ENCODE peak calls at places on chromosomes 6 and 20, in eight cellular contexts. K is ovary, B is uterus, R is colonic mucosa, O is IMR-90, V is SK-N-SH, Y is heart right ventricle, C is HepG2. D is an unnamed sample. For H3K4me1, the result is how much of the 10 kb centered on the place peaks cover.

GRCh38 chr6:22569281-22570184 is at the start of gene HDGFL1:
- DNase-seq in R (no peak), B (no peak), V (no peak), C (no peak), Y (no peak), K (no peak), O (no peak), D (no peak)

GRCh38 chr6:151054304-151054703 is 185.5 kb upstream of the AKAP12 start:
- DNase-seq in V (no peak), Y (peak), R (peak), B (peak), C (no peak), K (peak), O (peak), D (no peak)

GRCh38 chr20:43507150-43508080 is at the start of gene L3MBTL1:
- DNase-seq in R (peak), K (peak), C (peak), B (no peak), V (peak), O (peak), Y (peak), D (peak)

GRCh38 chr6:25369043-25369442 is 89.9 kb downstream of the CARMIL1 start:
- DNase-seq in K (no peak), Y (no peak), O (no peak), B (peak), V (no peak), C (no peak), R (no peak), D (no peak)

GRCh38 chr20:219290-220115 is 7.6 kb upstream of the DEFB129 start:
- DNase-seq in R (no peak), Y (no peak), B (no peak), K (no peak), O (peak), C (peak), V (peak), D (peak)

GRCh38 chr6:7035837-7036249 is 71.9 kb upstream of the RREB1 start:
- DNase-seq in B (no peak), C (no peak), Y (no peak), K (no peak), V (no peak), R (no peak), O (no peak), D (no peak)

GRCh38 chr6:132270745-132271414 is 130.4 kb downstream of the MOXD1 start:
- DNase-seq in V (no peak), R (no peak), O (no peak), C (no peak), B (no peak), K (no peak), Y (no peak), D (no peak)

GRCh38 chr6:130778946-130779657 is 48.1 kb upstream of the SMLR1 start:
- DNase-seq in O (peak), C (no peak), Y (no peak), B (no peak), K (no peak), V (no peak), R (no peak), D (no peak)

GRCh38 chr20:50980071-50980681 is 21.6 kb downstream of the MOCS3 start:
- DNase-seq in B (no peak), O (peak), C (peak), K (no peak), V (no peak), R (no peak), Y (no peak), D (peak)

DNA sequence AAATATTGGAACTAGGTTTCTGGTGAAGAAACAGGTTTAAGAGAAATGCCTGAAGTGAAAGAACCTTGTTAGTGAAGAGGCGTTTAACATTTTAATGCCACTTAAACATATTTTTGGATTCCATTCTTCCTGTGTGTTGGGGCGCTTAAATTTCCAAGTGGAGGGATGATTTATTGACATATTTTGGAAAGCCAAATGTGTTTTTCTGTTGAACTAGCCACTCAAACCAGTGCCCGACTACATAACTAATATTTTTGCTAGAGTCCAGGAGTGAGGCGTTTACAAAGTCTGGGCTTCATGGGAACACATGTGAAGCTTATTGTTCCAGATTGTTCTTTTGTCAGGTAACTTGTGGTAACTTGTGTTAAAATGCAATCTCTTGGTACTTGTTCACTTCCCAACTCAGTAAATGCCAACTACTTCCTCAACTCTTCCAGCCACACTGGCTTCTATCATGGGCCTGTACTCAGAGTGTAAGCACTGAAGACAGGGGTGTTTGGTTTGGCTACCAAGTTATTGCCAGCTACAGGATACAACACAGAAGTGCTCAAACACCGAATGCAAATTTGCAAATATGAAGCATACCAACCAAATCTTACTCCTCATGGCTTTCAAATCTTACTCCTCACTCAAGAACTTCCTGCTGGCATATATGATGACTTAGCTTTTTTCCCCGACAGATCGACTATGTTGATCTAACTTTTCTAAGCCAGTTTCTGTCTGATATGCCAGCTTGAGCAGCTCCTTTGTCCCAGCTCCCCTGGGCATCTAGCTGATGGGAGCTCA is 2.0 kb upstream of the ZNFX1 start:
- DNase-seq in O (no peak), Y (no peak), B (no peak), C (no peak), K (no peak), R (no peak), V (no peak), D (peak)
- H3K4me1 ChIP-seq in O (under half), Y (under half), B (under half), C (half or more), K (under half), R (under half), V (under half), D (under half)

DNA sequence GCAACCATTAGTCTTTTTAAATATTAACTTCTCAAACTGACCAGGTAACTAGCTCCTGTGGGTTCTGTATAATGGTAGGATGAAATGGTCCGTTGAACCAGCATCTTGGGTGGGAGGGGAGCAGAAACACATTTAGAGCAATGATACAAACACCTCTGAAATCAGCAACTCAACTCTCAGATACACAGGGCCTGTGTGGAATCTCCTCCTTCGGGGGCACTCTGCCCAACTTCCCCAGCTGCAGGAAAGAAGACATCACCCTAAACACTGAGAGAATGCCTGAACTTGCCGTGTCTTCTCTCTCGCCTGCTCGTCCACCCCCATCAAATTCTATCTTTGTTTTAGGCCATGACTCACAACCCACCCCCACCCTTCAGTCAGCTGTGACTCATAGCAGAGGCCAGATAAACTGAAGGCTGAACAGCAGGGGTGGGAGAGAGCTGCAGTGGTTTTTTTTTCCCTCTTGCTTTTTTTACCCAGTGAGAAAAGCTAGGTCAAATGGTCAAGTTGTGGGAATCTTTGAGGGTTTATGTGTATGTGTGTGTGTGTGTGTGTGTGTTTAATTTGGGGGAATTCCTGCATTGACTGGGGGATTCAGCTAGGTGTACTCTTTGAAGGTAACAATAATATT is 593.4 kb upstream of the JAG1 start:
- DNase-seq in O (peak), B (peak), Y (peak), K (peak), V (peak), C (peak), R (peak), D (peak)
- TF ChIP-seq CTCF in O (peak), B (peak), Y (no peak), K (no peak), V (no peak), C (no peak), R (no peak), D (no peak)

GRCh38 chr6:5205035-5205469 is 55.7 kb downstream of the LYRM4 start:
- DNase-seq in R (no peak), Y (no peak), O (no peak), C (no peak), V (no peak), K (peak), B (peak), D (no peak)
- H3K27ac ChIP-seq in R (no peak), Y (peak), O (no peak), C (peak), V (no peak), K (no peak), B (peak), D (peak)

DNA sequence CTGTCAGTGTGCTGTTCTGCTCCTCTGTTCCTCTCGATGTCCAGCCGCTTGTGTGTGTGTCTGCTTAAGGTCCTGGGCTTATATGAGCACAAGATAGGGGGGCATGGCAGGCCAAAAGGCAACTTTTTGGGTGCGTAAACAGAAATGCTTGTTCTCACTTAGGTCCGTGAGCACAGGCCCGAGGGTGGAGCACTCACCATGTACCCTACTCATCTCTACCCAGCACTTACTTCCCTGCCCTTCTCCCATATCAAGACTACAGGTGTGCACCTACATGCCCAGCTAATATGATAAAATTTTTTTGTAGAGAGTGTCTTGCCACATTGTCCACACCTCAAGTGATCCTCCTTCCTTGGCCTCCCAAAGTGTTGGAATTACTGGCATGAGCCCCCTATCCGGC is 34.3 kb downstream of the NCOA3 start:
- DNase-seq in K (no peak), V (no peak), R (no peak), C (no peak), Y (no peak), O (no peak), B (no peak), D (no peak)
- H3K4me1 ChIP-seq in K (under half), V (under half), R (under half), C (half or more), Y (under half), O (under half), B (under half), D (under half)

DNA sequence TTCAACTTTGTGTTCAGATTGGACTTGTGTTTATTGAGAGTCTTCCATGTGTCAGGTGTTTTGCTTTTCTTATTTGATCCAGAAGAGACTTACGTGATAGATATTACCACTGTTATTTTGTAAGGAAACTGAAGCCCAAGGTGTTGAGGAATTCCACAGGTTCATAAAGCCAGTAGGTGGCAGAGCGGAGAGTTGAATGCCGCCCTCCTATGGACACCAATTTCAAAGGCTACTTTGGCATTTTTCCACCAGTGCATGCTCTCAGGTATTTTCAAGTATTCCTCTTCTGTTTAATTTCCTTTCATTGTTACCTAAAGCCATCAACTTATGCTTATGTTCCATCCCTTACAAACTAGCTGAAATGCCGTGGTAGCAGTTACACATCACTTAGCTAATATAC is 14.0 kb upstream of the COL10A1 start:
- DNase-seq in K (no peak), R (no peak), Y (no peak), O (no peak), B (no peak), V (no peak), C (peak), D (no peak)
- TF ChIP-seq CTCF in K (no peak), R (no peak), Y (no peak), O (no peak), B (no peak), V (no peak), C (peak), D (peak)

GRCh38 chr20:25033250-25033940 is 24.5 kb downstream of the ACSS1 start:
- DNase-seq in B (no peak), Y (no peak), R (no peak), C (no peak), V (peak), K (peak), O (no peak), D (peak)
- H3K27ac ChIP-seq in B (peak), Y (peak), R (peak), C (peak), V (no peak), K (no peak), O (no peak), D (no peak)

DNA sequence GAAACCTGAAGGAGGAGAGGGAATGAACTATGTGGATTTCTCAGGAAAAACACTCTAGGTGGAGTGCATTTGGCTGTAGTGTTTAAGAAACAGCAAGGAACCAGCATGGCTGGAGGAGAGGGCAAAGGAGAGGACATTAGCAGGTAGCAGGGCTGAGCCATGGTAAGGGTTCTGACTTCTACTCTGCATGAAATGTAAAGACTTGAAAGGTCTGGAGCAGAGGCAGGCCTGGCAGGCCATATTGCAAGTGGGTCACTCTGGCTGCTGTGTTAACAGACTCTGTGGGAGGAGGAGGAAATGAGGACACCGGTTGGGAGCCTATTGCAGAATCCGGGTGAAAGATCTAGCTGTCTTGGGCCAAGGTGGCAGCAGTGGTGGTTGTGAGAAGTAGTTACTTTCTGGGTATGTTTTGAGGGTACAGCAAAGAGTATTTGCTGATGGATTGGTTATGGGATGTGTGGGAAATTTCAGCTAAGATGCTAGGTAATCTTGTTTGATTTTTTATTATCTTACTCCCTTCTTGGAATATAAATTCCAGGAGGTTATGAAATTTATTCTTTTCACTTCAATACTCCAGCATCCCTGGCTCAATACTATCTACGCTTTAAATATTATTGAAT is 115.9 kb upstream of the BCLAF1 start:
- DNase-seq in V (no peak), B (no peak), Y (no peak), R (peak), C (no peak), K (no peak), O (no peak), D (no peak)
- H3K4me1 ChIP-seq in V (under half), B (under half), Y (under half), R (under half), C (under half), K (under half), O (under half), D (under half)

DNA sequence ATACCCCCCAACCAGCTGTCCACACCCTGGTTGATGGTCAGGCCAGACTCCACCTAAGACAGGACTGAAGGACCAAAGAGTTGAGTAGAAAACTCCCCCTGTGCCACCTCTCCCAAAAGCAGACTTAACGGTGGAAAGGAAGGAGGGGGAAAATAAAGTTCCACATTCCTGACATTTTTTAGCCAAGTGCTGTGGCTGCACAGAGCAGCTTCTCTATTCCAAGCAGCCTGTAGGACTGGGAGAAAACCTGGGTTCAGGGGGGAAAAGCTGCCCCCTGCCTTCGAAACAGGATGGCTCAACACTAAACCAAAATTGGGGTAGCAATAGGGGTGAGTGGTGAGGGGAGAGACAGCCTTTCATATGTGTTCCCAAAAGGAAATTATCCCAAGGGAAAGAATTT is 3.6 kb downstream of the TRAM2 start:
- DNase-seq in K (no peak), O (no peak), C (no peak), B (no peak), Y (no peak), V (no peak), R (no peak), D (no peak)
- TF ChIP-seq CTCF in K (no peak), O (peak), C (peak), B (no peak), Y (no peak), V (peak), R (no peak), D (no peak)

GRCh38 chr6:29625337-29625930 is 7.5 kb downstream of the GABBR1 start:
- DNase-seq in V (no peak), O (no peak), Y (no peak), B (no peak), R (no peak), K (no peak), C (no peak), D (no peak)

GRCh38 chr6:29617782-29618557 is 15.0 kb downstream of the GABBR1 start:
- DNase-seq in V (peak), K (no peak), R (no peak), C (no peak), B (no peak), O (no peak), Y (no peak), D (no peak)

GRCh38 chr6:29624520-29624961 is 8.4 kb downstream of the GABBR1 start:
- DNase-seq in O (no peak), C (no peak), R (no peak), K (no peak), Y (no peak), B (no peak), V (no peak), D (peak)

GRCh38 chr6:29620629-29621028 is 12.4 kb downstream of the GABBR1 start:
- DNase-seq in K (no peak), R (no peak), Y (no peak), B (no peak), C (no peak), O (no peak), V (no peak), D (no peak)

GRCh38 chr6:29619578-29619977 is 13.4 kb downstream of the GABBR1 start:
- DNase-seq in K (no peak), R (no peak), Y (no peak), V (no peak), O (no peak), C (no peak), B (no peak), D (no peak)
- H3K27ac ChIP-seq in K (no peak), R (no peak), Y (no peak), V (no peak), O (no peak), C (no peak), B (no peak), D (no peak)

D was measured in A673.